ENCODE peak calls at places on chromosomes 4 and X, in nine cellular contexts. F is lung, L is gastrocnemius medialis, I is left ventricle myocardium inferior, T is body of pancreas, Q is astrocyte, O is HFF-Myc, B is astrocyte of the cerebellum, W is psoas muscle. E is an unnamed sample.

GRCh38 chr4:7043521-7044414 is 596 bp downstream of the TADA2B start:
- DNase-seq in W (peak; percentile 81), T (peak; percentile 58), I (peak; percentile 36), O (no peak), B (no peak), L (peak; percentile 22), Q (peak; percentile 27), F (peak; percentile 45), E (no peak)

GRCh38 chr4:125389713-125390112 is 75.0 kb downstream of the FAT4 start:
- DNase-seq in L (no peak), I (no peak), W (no peak), T (no peak), F (no peak), O (peak; percentile 71), B (peak; percentile 88), Q (peak; percentile 98), E (no peak)

GRCh38 chrX:24890677-24891076 is 125.1 kb downstream of the ARX start:
- DNase-seq in F (no peak), O (no peak), Q (no peak), B (no peak), L (no peak), I (no peak), T (no peak), W (no peak), E (no peak)

GRCh38 chrX:154008521-154008920 is 11.2 kb downstream of the IRAK1 start:
- DNase-seq in L (no peak), T (no peak), B (no peak), I (no peak), O (no peak), F (no peak), Q (no peak), W (no peak), E (no peak)

GRCh38 chrX:45622538-45622937 is 421.9 kb upstream of the DIPK2B start:
- DNase-seq in F (no peak), L (no peak), Q (peak; percentile 71), I (no peak), T (no peak), O (peak; percentile 77), W (no peak), B (no peak), E (no peak)

GRCh38 chr4:181278941-181279340 is 964.3 kb upstream of the TENM3 start:
- DNase-seq in B (no peak), T (no peak), I (no peak), W (no peak), L (no peak), Q (no peak), O (no peak), F (no peak), E (no peak)

GRCh38 chr4:176967586-176967985 is 174.9 kb upstream of the VEGFC start:
- DNase-seq in F (no peak), T (no peak), L (no peak), Q (no peak), B (no peak), O (no peak), W (no peak), I (no peak), E (no peak)

GRCh38 chrX:21989415-21989814 is 42.7 kb upstream of the PHEX start:
- DNase-seq in O (no peak), W (no peak), T (no peak), L (no peak), B (no peak), Q (no peak), F (no peak), I (no peak), E (no peak)

GRCh38 chr4:83772680-83773079 is 236.8 kb downstream of the GPAT3 start:
- DNase-seq in B (no peak), L (no peak), F (no peak), O (no peak), I (no peak), W (no peak), T (no peak), Q (no peak), E (no peak)

GRCh38 chr4:140049024-140049923 is 104.7 kb downstream of the MAML3 start:
- DNase-seq in O (no peak), Q (peak; percentile 61), F (no peak), L (peak; percentile 17), W (no peak), I (no peak), B (no peak), T (peak; percentile 45), E (no peak)

GRCh38 chr4:159048166-159048886 is 54.6 kb upstream of the RAPGEF2 start:
- DNase-seq in B (peak; percentile 78), Q (peak; percentile 94), W (peak; percentile 67), O (no peak), L (peak; percentile 19), T (peak; percentile 76), F (peak; percentile 60), I (peak; percentile 69), E (no peak)

GRCh38 chr4:90163872-90164271 is 36.7 kb downstream of the CCSER1 start:
- DNase-seq in T (no peak), W (no peak), Q (no peak), L (no peak), B (no peak), O (no peak), F (no peak), I (no peak), E (no peak)

GRCh38 chr4:3791910-3792542 is 25.8 kb downstream of the ADRA2C start:
- DNase-seq in T (peak; percentile 76), B (no peak), W (peak; percentile 48), I (peak; percentile 36), Q (peak; percentile 7), F (peak; percentile 43), O (no peak), L (no peak), E (peak; percentile 37)

GRCh38 chr4:8516061-8516573 is 64.1 kb upstream of the GPR78 start:
- DNase-seq in I (no peak), O (no peak), L (no peak), F (no peak), Q (no peak), T (no peak), B (no peak), W (no peak), E (no peak)

GRCh38 chr4:53005149-53005546 is 143.0 kb downstream of the RASL11B start:
- DNase-seq in Q (no peak), B (no peak), L (no peak), O (no peak), T (no peak), W (no peak), I (no peak), F (no peak), E (no peak)
- H3K4me3 ChIP-seq in Q (no peak overlapping the region), B (no peak overlapping the region), L (no peak overlapping the region), O (no peak overlapping the region), T (no peak overlapping the region), W (no peak overlapping the region), I (no peak overlapping the region), F (no peak overlapping the region), E (no peak overlapping the region)

GRCh38 chrX:150063673-150064072 is 125.4 kb upstream of the EOLA2 start:
- DNase-seq in F (no peak), I (no peak), B (no peak), O (no peak), Q (no peak), L (no peak), W (no peak), T (no peak), E (no peak)

GRCh38 chrX:150058728-150059127 is 120.4 kb upstream of the EOLA2 start:
- DNase-seq in T (no peak), I (no peak), W (no peak), L (no peak), F (no peak), B (no peak), Q (no peak), O (no peak), E (no peak)

GRCh38 chrX:150060406-150060805 is 122.1 kb upstream of the EOLA2 start:
- DNase-seq in Q (peak; percentile 65), F (no peak), O (no peak), I (no peak), W (no peak), L (no peak), T (no peak), B (no peak), E (no peak)

GRCh38 chrX:150063138-150063518 is 124.8 kb upstream of the EOLA2 start:
- DNase-seq in L (no peak), B (no peak), O (no peak), W (no peak), T (no peak), I (no peak), Q (no peak), F (no peak), E (no peak)

DNA sequence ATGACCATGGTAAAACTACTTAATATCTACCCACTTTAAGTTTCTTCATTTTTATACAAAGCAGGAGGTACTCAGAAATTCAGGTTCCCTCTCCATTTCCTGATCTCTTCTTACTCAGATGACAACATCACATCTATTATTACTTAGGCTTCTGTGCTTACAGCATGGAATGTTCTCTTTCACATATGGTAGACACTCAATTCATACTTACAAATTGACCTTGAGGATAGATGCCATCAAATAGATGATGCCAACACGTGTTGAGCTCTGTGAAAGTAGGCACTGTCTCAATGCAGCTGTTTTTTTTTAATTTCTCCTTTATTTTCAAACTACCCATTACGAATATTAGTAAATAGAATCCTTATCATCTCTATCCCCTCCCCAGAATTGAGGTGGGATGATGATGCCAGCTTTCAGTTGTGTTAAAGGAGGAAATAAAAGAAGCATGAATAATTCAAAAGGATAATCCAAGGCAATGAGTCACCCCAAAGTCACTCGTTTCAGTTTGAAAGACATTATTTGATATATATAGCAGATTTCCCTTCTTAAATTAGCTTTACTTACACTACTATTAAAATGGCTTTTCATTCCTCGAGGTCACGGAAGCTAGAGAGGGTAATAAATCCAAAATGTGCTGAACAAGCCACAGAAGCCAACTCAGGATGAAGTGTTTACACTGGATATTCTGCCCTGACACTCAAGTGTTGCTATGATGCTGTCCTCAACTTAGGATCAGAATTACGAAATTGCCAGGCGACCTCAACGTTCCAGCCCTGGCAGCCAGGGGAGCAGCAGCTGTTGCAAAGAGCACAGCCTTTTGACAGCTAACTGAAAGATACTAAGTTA is 124.2 kb upstream of the EOLA2 start:
- DNase-seq in B (no peak), T (no peak), F (no peak), L (peak; percentile 67), I (peak; percentile 36), W (peak; percentile 80), Q (peak; percentile 54), O (peak; percentile 61), E (no peak)
- TF ChIP-seq CTCF in B (no peak), T (no peak), F (no peak), L (peak; percentile 36), I (peak; percentile 53), W (peak; percentile 10), Q (no peak), O (no peak), E (no peak)

GRCh38 chr4:153204247-153205027 is at the start of gene TRIM2:
- DNase-seq in L (peak; percentile 10), Q (peak; percentile 73), O (no peak), I (peak; percentile 68), T (peak; percentile 90), B (peak; percentile 65), F (peak; percentile 79), W (peak; percentile 70), E (no peak)
- H3K4me3 ChIP-seq in L (peak within 1 kb of the TSS; percentile 32), Q (peak within 1 kb of the TSS; percentile 24), O (peak within 1 kb of the TSS; percentile 1), I (peak within 1 kb of the TSS; percentile 60), T (peak within 1 kb of the TSS; percentile 1), B (peak within 1 kb of the TSS; percentile 59), F (peak within 1 kb of the TSS; percentile 17), W (peak within 1 kb of the TSS; percentile 52), E (peak within 1 kb of the TSS; percentile 16)

DNA sequence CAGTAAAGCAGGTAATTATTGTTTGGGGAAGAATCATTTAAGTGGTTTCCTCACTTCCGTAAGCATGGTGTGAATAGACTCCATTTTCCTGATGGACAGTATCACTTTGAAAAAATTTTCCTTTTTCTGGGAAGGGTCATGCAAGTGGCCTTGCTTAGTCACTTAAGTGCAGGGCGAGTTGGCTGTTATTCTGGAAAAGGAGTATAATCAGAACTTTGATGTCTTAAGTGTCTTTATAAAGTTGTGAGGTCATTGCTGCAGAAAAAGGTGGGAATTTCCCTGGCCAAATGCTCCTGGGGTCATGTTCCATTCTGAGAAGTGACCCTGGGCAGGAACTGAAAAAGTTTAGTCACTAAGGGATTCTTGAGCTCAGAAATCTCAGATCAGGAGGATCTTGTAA is 146.1 kb upstream of the OTUD4 start:
- DNase-seq in O (no peak), L (no peak), B (no peak), Q (peak; percentile 31), T (no peak), I (no peak), F (no peak), W (no peak), E (no peak)
- TF ChIP-seq CTCF in O (no peak), L (no peak), B (no peak), Q (no peak), T (no peak), I (no peak), F (no peak), W (no peak), E (no peak)

E was measured in LNCaP clone FGC.